ENCODE peak calls at places on chromosomes 13 and 19, in six cellular contexts. J, U, O, T, D and I are unnamed samples.

GRCh38 chr13:46749951-46750350 is 47.0 kb downstream of the ESD start:
- DNase-seq in J (no peak), U (no peak), O (no peak), T (no peak), D (no peak), I (no peak)

GRCh38 chr13:113411216-113412023 is 41.9 kb downstream of the ADPRHL1 start:
- DNase-seq in J (no peak), U (peak), O (peak), T (no peak), D (no peak), I (no peak)

GRCh38 chr13:112183544-112184145 is 116.7 kb downstream of the SOX1 start:
- DNase-seq in J (no peak), U (peak), O (no peak), T (no peak), D (no peak), I (no peak)

GRCh38 chr13:85170372-85170771 is 628.8 kb downstream of the SLITRK6 start:
- DNase-seq in J (no peak), U (no peak), O (no peak), T (no peak), D (no peak), I (no peak)

GRCh38 chr19:14055396-14055795 is 6.5 kb downstream of the PALM3 start:
- DNase-seq in J (no peak), U (no peak), O (no peak), T (no peak), D (no peak), I (no peak)

GRCh38 chr13:79645569-79645968 is 164.6 kb downstream of the NDFIP2 start:
- DNase-seq in J (no peak), U (no peak), O (no peak), T (no peak), D (no peak), I (no peak)

GRCh38 chr13:97648171-97648880 is 214.4 kb downstream of the RAP2A start:
- DNase-seq in J (no peak), U (no peak), O (no peak), T (no peak), D (no peak), I (no peak)

GRCh38 chr19:7152568-7152967 is 83.1 kb downstream of the ZNF557 start:
- DNase-seq in J (no peak), U (peak), O (no peak), T (no peak), D (no peak), I (no peak)

GRCh38 chr13:98335721-98336120 is 158.7 kb upstream of the RNF113B start:
- DNase-seq in J (no peak), U (no peak), O (no peak), T (no peak), D (no peak), I (no peak)

GRCh38 chr19:44613295-44614168 is at the start of gene IGSF23:
- DNase-seq in J (no peak), U (no peak), O (no peak), T (no peak), D (no peak), I (no peak)
- TF ChIP-seq POLR2AphosphoS5 in J (no peak), U (no peak), O (no peak), T (no peak), D (no peak), I (no peak)

DNA sequence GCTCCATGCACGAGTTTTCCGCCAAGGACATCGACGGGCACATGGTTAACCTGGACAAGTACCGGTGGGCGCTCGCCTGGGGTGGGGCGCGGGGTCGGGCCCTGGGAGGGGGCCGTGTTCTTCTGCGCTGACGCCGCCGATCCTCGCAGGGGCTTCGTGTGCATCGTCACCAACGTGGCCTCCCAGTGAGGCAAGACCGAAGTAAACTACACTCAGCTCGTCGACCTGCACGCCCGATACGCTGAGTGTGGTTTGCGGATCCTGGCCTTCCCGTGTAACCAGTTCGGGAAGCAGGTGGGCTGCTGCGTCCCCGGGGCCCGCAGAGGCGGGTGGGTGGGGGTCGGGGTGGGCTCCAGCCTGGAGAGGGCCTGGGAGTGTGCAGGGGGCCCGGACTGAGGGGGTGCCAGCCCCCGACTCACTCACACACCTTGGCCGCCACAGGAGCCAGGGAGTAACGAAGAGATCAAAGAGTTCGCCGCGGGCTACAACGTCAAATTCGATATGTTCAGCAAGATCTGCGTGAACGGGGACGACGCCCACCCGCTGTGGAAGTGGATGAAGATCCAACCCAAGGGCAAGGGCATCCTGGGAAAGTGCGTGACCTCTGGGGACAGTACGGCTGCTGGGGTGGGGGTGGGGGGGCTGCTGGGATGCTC is 1.6 kb downstream of the GPX4 start:
- DNase-seq in J (no peak), U (no peak), O (no peak), T (no peak), D (no peak), I (no peak)
- TF ChIP-seq POLR2A in J (no peak), U (no peak), O (no peak), T (no peak), D (no peak), I (no peak)

DNA sequence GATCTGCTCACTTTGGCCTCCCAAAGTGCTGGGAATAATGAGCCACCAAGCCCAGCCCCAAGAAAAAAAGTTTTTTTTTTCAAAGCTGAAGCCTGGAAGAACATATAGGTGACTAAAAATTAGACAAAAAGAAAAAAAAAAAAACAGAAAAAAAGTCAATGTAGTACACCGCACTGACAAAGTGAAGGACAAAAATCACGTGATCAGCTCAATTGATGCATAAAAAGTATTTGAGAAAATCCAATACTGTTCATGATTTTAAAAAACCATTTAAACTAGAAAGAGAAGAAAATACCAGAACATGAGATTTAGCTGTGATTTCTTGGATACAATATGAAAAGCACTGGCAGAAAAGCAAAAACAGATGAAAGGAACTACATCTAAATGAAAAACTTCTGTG is 10.5 kb upstream of the ERVV-2 start:
- DNase-seq in J (no peak), U (no peak), O (no peak), T (no peak), D (no peak), I (no peak)
- TF ChIP-seq POLR2AphosphoS5 in J (no peak), U (no peak), O (no peak), T (no peak), D (no peak), I (no peak)

DNA sequence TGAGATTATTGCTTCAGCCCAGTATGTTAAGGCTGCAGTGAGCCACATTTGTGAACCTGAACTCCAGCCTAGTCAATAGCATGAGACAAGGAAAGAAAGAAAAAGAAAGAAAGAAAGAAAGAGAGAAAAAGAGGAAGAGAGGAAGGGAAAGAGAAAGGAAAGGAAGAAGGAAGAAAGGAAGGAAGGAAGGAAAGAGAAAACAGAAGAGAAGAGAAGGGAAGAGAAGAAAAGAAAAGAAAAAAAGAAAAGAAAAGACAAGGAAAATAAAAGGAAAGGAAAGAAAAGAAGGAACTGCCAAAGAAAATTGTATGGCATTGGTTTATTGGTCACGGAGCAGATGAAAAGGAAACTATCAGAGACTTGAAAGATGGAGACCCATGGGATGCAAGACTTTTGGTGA is 1158.8 kb downstream of the OLFM4 start:
- DNase-seq in J (no peak), U (no peak), O (no peak), T (no peak), D (no peak), I (no peak)
- TF ChIP-seq POLR2A in J (no peak), U (no peak), O (no peak), T (no peak), D (no peak), I (no peak)

DNA sequence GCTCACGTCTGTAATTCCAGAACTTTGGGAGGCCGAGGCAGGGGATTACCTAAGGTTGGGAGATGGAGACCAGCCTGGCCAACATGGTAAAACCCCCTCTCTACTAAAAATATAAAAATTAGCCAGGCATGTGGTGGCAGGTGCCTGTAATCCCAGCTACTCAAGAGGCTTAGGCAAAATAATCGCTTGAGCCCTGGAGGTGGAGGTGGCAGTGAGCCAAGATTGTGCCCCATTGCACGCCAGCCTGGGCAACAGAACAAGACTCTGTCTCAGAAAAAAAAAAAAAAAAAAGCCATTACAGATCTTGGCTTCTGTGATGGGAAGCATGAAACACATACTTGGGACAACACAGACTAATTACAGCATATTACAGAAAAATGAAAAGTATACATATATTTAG is 1404.5 kb upstream of the SPRY2 start:
- DNase-seq in J (no peak), U (no peak), O (no peak), T (no peak), D (no peak), I (no peak)
- TF ChIP-seq POLR2AphosphoS5 in J (no peak), U (no peak), O (no peak), T (no peak), D (no peak), I (no peak)

GRCh38 chr19:913080-913748 is at the start of gene R3HDM4:
- DNase-seq in J (peak), U (peak), O (no peak), T (peak), D (peak), I (peak)
- TF ChIP-seq POLR2A in J (no peak), U (peak), O (peak), T (no peak), D (no peak), I (peak)

DNA sequence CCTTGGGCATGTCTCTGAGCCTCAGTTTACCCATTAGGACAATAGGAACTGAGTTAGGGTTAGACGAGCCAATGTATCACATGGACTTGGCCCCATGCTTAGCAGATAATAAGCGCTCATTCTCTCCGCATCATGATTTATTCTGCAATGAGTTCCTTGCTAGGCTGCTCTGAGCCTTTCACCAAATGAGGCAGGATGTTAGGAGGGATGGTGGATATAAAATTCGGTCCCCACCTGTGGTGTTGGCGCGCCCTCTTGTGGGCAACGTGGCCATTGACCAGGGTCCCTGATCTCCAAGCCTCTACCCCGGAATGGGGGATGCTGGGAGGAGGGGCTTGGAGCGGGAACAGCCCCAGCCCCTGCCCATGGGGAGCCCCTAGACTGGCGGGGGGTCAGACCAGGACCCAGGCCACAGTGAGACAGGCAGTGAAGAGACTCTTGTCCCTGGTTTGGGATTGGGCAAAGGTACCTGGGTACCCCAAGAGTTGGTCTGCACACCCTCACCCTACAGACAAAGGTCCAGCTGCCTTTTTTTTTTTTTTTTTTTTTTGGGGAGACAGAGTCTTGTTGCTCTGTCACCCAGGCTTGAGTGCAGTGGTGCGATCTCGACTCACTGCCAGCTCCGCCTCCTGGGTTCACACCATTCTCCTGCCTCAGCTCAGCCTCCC is 43.9 kb downstream of the CERS4 start:
- DNase-seq in J (peak), U (peak), O (peak), T (peak), D (peak), I (peak)
- TF ChIP-seq POLR2AphosphoS5 in J (no peak), U (no peak), O (no peak), T (no peak), D (no peak), I (no peak)

GRCh38 chr13:32802159-32802558 is 214.1 kb upstream of the KL start:
- DNase-seq in J (no peak), U (no peak), O (no peak), T (no peak), D (no peak), I (no peak)
- TF ChIP-seq POLR2A in J (no peak), U (no peak), O (no peak), T (no peak), D (no peak), I (no peak)

GRCh38 chr19:49391581-49392399 is 3.7 kb downstream of the KASH5 start:
- DNase-seq in J (peak), U (peak), O (peak), T (peak), D (peak), I (peak)
- TF ChIP-seq POLR2AphosphoS5 in J (no peak), U (no peak), O (no peak), T (no peak), D (no peak), I (no peak)

GRCh38 chr19:44207126-44207803 is 5.1 kb upstream of the ZNF227 start:
- DNase-seq in J (peak), U (peak), O (peak), T (peak), D (peak), I (peak)
- TF ChIP-seq POLR2A in J (peak), U (no peak), O (no peak), T (no peak), D (no peak), I (peak)